ENCODE peak calls at places on chromosome 7, in four cellular contexts. Y is breast epithelium, N is stomach, O is HCT116. C is an unnamed sample.

GRCh38 chr7:98105942-98106544 is 619 bp upstream of the LMTK2 start:
- DNase-seq in Y (no peak), N (no peak), O (no peak), C (no peak)

GRCh38 chr7:26061340-26062239 is 90.4 kb upstream of the NFE2L3 start:
- DNase-seq in Y (peak; percentile 74), N (peak; percentile 85), O (peak; percentile 80), C (peak; percentile 83)

GRCh38 chr7:128728608-128729007 is 10.6 kb upstream of the CALU start:
- DNase-seq in Y (no peak), N (no peak), O (no peak), C (no peak)

GRCh38 chr7:130356121-130356759 is 11.6 kb downstream of the CPA5 start:
- DNase-seq in Y (peak; percentile 81), N (no peak), O (peak; percentile 68), C (no peak)

GRCh38 chr7:23369695-23370404 is 70.7 kb downstream of the MALSU1 start:
- DNase-seq in Y (no peak), N (no peak), O (no peak), C (no peak)

GRCh38 chr7:75054744-75055527 is 18.7 kb downstream of the RCC1L start:
- DNase-seq in Y (no peak), N (no peak), O (no peak), C (no peak)

GRCh38 chr7:7369134-7369533 is 166.5 kb downstream of the COL28A1 start:
- DNase-seq in Y (no peak), N (no peak), O (no peak), C (no peak)

GRCh38 chr7:43148161-43148731 is 35.8 kb downstream of the HECW1 start:
- DNase-seq in Y (no peak), N (no peak), O (no peak), C (no peak)

GRCh38 chr7:6269527-6269926 is 2.9 kb downstream of the CYTH3 start:
- DNase-seq in Y (no peak), N (no peak), O (no peak), C (no peak)

GRCh38 chr7:55572378-55573233 is at the start of gene VOPP1:
- DNase-seq in Y (no peak), N (peak; percentile 66), O (no peak), C (no peak)
- TF ChIP-seq POLR2A in Y (no peak), N (no peak), O (no peak), C (peak; percentile 19)

GRCh38 chr7:116505823-116506222 is 6.3 kb downstream of the CAV2 start:
- DNase-seq in Y (no peak), N (no peak), O (no peak), C (no peak)
- TF ChIP-seq POLR2A in Y (no peak), N (no peak), O (no peak), C (no peak)

GRCh38 chr7:149237502-149237901 is 1.9 kb upstream of the ZNF212 start:
- DNase-seq in Y (no peak), N (no peak), O (no peak), C (no peak)

GRCh38 chr7:149238051-149238450 is 1.4 kb upstream of the ZNF212 start:
- DNase-seq in Y (no peak), N (no peak), O (no peak), C (no peak)

GRCh38 chr7:149241695-149242094 is 2.2 kb downstream of the ZNF212 start:
- DNase-seq in Y (no peak), N (no peak), O (no peak), C (no peak)

GRCh38 chr7:149240637-149241036 is 1.2 kb downstream of the ZNF212 start:
- DNase-seq in Y (no peak), N (no peak), O (no peak), C (no peak)

DNA sequence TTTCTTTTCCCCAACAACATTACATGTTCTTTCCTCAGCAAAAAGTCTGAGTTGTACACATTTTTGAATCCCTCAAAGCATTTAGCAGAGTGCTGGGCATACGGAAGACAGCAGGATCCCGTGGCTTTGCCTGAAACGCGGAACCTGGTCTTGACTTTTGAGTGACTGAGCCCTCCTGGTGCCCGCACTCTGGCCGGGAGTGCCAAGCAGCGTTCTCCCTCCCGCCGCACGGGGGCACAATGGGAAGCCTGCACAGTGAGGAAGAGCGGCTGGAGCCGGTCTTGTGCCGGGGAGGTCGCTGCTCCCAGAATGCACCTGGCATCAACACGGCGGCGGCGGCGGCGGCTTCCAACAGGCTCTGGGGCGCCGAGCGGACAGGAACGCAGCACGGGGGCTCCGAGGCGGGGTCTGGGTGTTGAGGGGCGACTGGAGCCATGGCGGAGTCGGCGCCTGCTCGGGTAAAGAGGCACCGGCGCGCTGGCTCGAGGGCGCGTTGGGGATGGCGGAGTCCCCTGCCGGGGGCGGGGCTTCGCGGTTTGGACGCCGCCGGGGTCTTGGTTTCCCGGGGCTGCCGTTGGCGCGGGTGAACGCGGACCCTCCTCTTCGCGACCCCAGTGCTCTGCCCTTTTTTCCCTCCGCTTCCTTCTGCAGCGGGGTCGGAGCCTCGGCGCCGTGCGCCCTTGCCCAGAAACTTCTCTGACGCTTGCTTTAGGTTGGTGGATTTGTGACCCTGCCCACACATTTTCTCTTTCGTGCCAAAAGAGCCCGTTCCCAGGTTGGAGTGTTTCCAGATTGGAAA is at the start of gene ZNF212:
- DNase-seq in Y (peak; percentile 91), N (peak; percentile 92), O (peak; percentile 80), C (peak; percentile 79)
- TF ChIP-seq POLR2A in Y (peak; percentile 24), N (no peak), O (no peak), C (peak; percentile 49)

GRCh38 chr7:151013728-151014497 is 10.4 kb downstream of the ATG9B start:
- DNase-seq in Y (peak; percentile 72), N (peak; percentile 67), O (no peak), C (peak; percentile 21)
- TF ChIP-seq POLR2A in Y (no peak), N (no peak), O (no peak), C (no peak)

GRCh38 chr7:4937411-4937810 is 21.6 kb downstream of the MMD2 start:
- DNase-seq in Y (no peak), N (no peak), O (no peak), C (no peak)

GRCh38 chr7:4929005-4929404 is 30.0 kb downstream of the MMD2 start:
- DNase-seq in Y (no peak), N (no peak), O (no peak), C (no peak)

GRCh38 chr7:4934419-4935025 is 24.5 kb downstream of the MMD2 start:
- DNase-seq in Y (no peak), N (no peak), O (no peak), C (no peak)

GRCh38 chr7:4928445-4928844 is 30.5 kb downstream of the MMD2 start:
- DNase-seq in Y (no peak), N (no peak), O (no peak), C (no peak)

GRCh38 chr7:4931932-4932331 is 27.1 kb downstream of the MMD2 start:
- DNase-seq in Y (no peak), N (peak; percentile 49), O (peak; percentile 26), C (peak; percentile 42)
- TF ChIP-seq POLR2A in Y (no peak), N (no peak), O (no peak), C (no peak)